ENCODE peak calls at places on chromosomes 5 and 9, in nine cellular contexts. One of them, this sample, is unnamed.

GRCh38 chr5:169107316-169107715 is 193.6 kb downstream of the SLIT3 start:
- DNase-seq in astrocyte of the spinal cord: peak
- DNase-seq in AG04450: no peak
- DNase-seq in PC-9: no peak
- DNase-seq in mucosa of gallbladder: no peak
- DNase-seq in activated naive CD8-positive, alpha-beta T cell treated with anti-CD3 and anti-CD28 coated beads, Interleukin-2, amount 50 U/mL, for 24 hours: no peak
- DNase-seq in astrocyte of the hippocampus: peak
- DNase-seq in stimulated activated CD4-positive, alpha-beta T cell treated with anti-CD3 and anti-CD28 coated beads, Interleukin-2, amount 100 ng/mL, for 24 hours: no peak
- DNase-seq in CD4-positive, alpha-beta memory T cell: no peak
- DNase-seq in this sample: no peak

GRCh38 chr9:93678199-93679019 is 102.0 kb downstream of the PHF2 start:
- DNase-seq in astrocyte of the spinal cord: no peak
- DNase-seq in AG04450: no peak
- DNase-seq in PC-9: no peak
- DNase-seq in mucosa of gallbladder: no peak
- DNase-seq in activated naive CD8-positive, alpha-beta T cell treated with anti-CD3 and anti-CD28 coated beads, Interleukin-2, amount 50 U/mL, for 24 hours: no peak
- DNase-seq in astrocyte of the hippocampus: no peak
- DNase-seq in stimulated activated CD4-positive, alpha-beta T cell treated with anti-CD3 and anti-CD28 coated beads, Interleukin-2, amount 100 ng/mL, for 24 hours: no peak
- DNase-seq in CD4-positive, alpha-beta memory T cell: no peak
- DNase-seq in this sample: peak

GRCh38 chr9:693460-694390 is 147.8 kb upstream of the DMRT1 start:
- DNase-seq in astrocyte of the spinal cord: peak
- DNase-seq in AG04450: peak
- DNase-seq in PC-9: no peak
- DNase-seq in mucosa of gallbladder: peak
- DNase-seq in activated naive CD8-positive, alpha-beta T cell treated with anti-CD3 and anti-CD28 coated beads, Interleukin-2, amount 50 U/mL, for 24 hours: no peak
- DNase-seq in astrocyte of the hippocampus: peak
- DNase-seq in stimulated activated CD4-positive, alpha-beta T cell treated with anti-CD3 and anti-CD28 coated beads, Interleukin-2, amount 100 ng/mL, for 24 hours: no peak
- DNase-seq in CD4-positive, alpha-beta memory T cell: no peak
- DNase-seq in this sample: no peak

GRCh38 chr9:114028646-114029045 is 49.5 kb downstream of the AMBP start:
- DNase-seq in astrocyte of the spinal cord: no peak
- DNase-seq in AG04450: no peak
- DNase-seq in PC-9: no peak
- DNase-seq in mucosa of gallbladder: peak
- DNase-seq in activated naive CD8-positive, alpha-beta T cell treated with anti-CD3 and anti-CD28 coated beads, Interleukin-2, amount 50 U/mL, for 24 hours: no peak
- DNase-seq in astrocyte of the hippocampus: no peak
- DNase-seq in stimulated activated CD4-positive, alpha-beta T cell treated with anti-CD3 and anti-CD28 coated beads, Interleukin-2, amount 100 ng/mL, for 24 hours: no peak
- DNase-seq in CD4-positive, alpha-beta memory T cell: no peak
- DNase-seq in this sample: peak

GRCh38 chr9:31683126-31683525 is 701.3 kb upstream of the ACO1 start:
- DNase-seq in astrocyte of the spinal cord: peak
- DNase-seq in AG04450: no peak
- DNase-seq in PC-9: no peak
- DNase-seq in mucosa of gallbladder: no peak
- DNase-seq in activated naive CD8-positive, alpha-beta T cell treated with anti-CD3 and anti-CD28 coated beads, Interleukin-2, amount 50 U/mL, for 24 hours: no peak
- DNase-seq in astrocyte of the hippocampus: no peak
- DNase-seq in stimulated activated CD4-positive, alpha-beta T cell treated with anti-CD3 and anti-CD28 coated beads, Interleukin-2, amount 100 ng/mL, for 24 hours: no peak
- DNase-seq in CD4-positive, alpha-beta memory T cell: no peak
- DNase-seq in this sample: no peak

GRCh38 chr9:93947409-93948070 is 7.6 kb downstream of the BARX1 start:
- DNase-seq in astrocyte of the spinal cord: no peak
- DNase-seq in AG04450: no peak
- DNase-seq in PC-9: no peak
- DNase-seq in mucosa of gallbladder: no peak
- DNase-seq in activated naive CD8-positive, alpha-beta T cell treated with anti-CD3 and anti-CD28 coated beads, Interleukin-2, amount 50 U/mL, for 24 hours: no peak
- DNase-seq in astrocyte of the hippocampus: no peak
- DNase-seq in stimulated activated CD4-positive, alpha-beta T cell treated with anti-CD3 and anti-CD28 coated beads, Interleukin-2, amount 100 ng/mL, for 24 hours: no peak
- DNase-seq in CD4-positive, alpha-beta memory T cell: no peak
- DNase-seq in this sample: no peak

GRCh38 chr9:34079181-34079580 is 30.5 kb upstream of the UBAP2 start:
- DNase-seq in astrocyte of the spinal cord: peak
- DNase-seq in AG04450: no peak
- DNase-seq in PC-9: peak
- DNase-seq in mucosa of gallbladder: no peak
- DNase-seq in activated naive CD8-positive, alpha-beta T cell treated with anti-CD3 and anti-CD28 coated beads, Interleukin-2, amount 50 U/mL, for 24 hours: no peak
- DNase-seq in astrocyte of the hippocampus: peak
- DNase-seq in stimulated activated CD4-positive, alpha-beta T cell treated with anti-CD3 and anti-CD28 coated beads, Interleukin-2, amount 100 ng/mL, for 24 hours: no peak
- DNase-seq in CD4-positive, alpha-beta memory T cell: no peak
- DNase-seq in this sample: no peak

GRCh38 chr5:176364765-176365662 is at the start of gene ARL10:
- DNase-seq in astrocyte of the spinal cord: peak
- DNase-seq in AG04450: no peak
- DNase-seq in PC-9: no peak
- DNase-seq in mucosa of gallbladder: peak
- DNase-seq in activated naive CD8-positive, alpha-beta T cell treated with anti-CD3 and anti-CD28 coated beads, Interleukin-2, amount 50 U/mL, for 24 hours: peak
- DNase-seq in astrocyte of the hippocampus: peak
- DNase-seq in stimulated activated CD4-positive, alpha-beta T cell treated with anti-CD3 and anti-CD28 coated beads, Interleukin-2, amount 100 ng/mL, for 24 hours: peak
- DNase-seq in CD4-positive, alpha-beta memory T cell: peak
- DNase-seq in this sample: no peak

GRCh38 chr9:68702493-68702892 is 2.5 kb upstream of the PIP5K1B start:
- DNase-seq in astrocyte of the spinal cord: no peak
- DNase-seq in AG04450: no peak
- DNase-seq in PC-9: no peak
- DNase-seq in mucosa of gallbladder: no peak
- DNase-seq in activated naive CD8-positive, alpha-beta T cell treated with anti-CD3 and anti-CD28 coated beads, Interleukin-2, amount 50 U/mL, for 24 hours: no peak
- DNase-seq in astrocyte of the hippocampus: no peak
- DNase-seq in stimulated activated CD4-positive, alpha-beta T cell treated with anti-CD3 and anti-CD28 coated beads, Interleukin-2, amount 100 ng/mL, for 24 hours: no peak
- DNase-seq in CD4-positive, alpha-beta memory T cell: no peak
- DNase-seq in this sample: no peak

GRCh38 chr9:107727113-107727780 is 237.7 kb upstream of the KLF4 start:
- DNase-seq in astrocyte of the spinal cord: peak
- DNase-seq in AG04450: no peak
- DNase-seq in PC-9: no peak
- DNase-seq in mucosa of gallbladder: no peak
- DNase-seq in activated naive CD8-positive, alpha-beta T cell treated with anti-CD3 and anti-CD28 coated beads, Interleukin-2, amount 50 U/mL, for 24 hours: no peak
- DNase-seq in astrocyte of the hippocampus: no peak
- DNase-seq in stimulated activated CD4-positive, alpha-beta T cell treated with anti-CD3 and anti-CD28 coated beads, Interleukin-2, amount 100 ng/mL, for 24 hours: no peak
- DNase-seq in CD4-positive, alpha-beta memory T cell: no peak
- DNase-seq in this sample: no peak

GRCh38 chr9:14462950-14463349 is 149.0 kb upstream of the NFIB start:
- DNase-seq in astrocyte of the spinal cord: no peak
- DNase-seq in AG04450: no peak
- DNase-seq in PC-9: no peak
- DNase-seq in mucosa of gallbladder: no peak
- DNase-seq in activated naive CD8-positive, alpha-beta T cell treated with anti-CD3 and anti-CD28 coated beads, Interleukin-2, amount 50 U/mL, for 24 hours: no peak
- DNase-seq in astrocyte of the hippocampus: no peak
- DNase-seq in stimulated activated CD4-positive, alpha-beta T cell treated with anti-CD3 and anti-CD28 coated beads, Interleukin-2, amount 100 ng/mL, for 24 hours: no peak
- DNase-seq in CD4-positive, alpha-beta memory T cell: no peak
- DNase-seq in this sample: no peak

GRCh38 chr5:14247054-14247386 is 103.9 kb downstream of the TRIO start:
- DNase-seq in astrocyte of the spinal cord: no peak
- DNase-seq in AG04450: no peak
- DNase-seq in PC-9: no peak
- DNase-seq in mucosa of gallbladder: no peak
- DNase-seq in activated naive CD8-positive, alpha-beta T cell treated with anti-CD3 and anti-CD28 coated beads, Interleukin-2, amount 50 U/mL, for 24 hours: no peak
- DNase-seq in astrocyte of the hippocampus: no peak
- DNase-seq in stimulated activated CD4-positive, alpha-beta T cell treated with anti-CD3 and anti-CD28 coated beads, Interleukin-2, amount 100 ng/mL, for 24 hours: no peak
- DNase-seq in CD4-positive, alpha-beta memory T cell: no peak
- DNase-seq in this sample: no peak

GRCh38 chr5:79333852-79334557 is 98.1 kb downstream of the JMY start:
- DNase-seq in astrocyte of the spinal cord: no peak
- DNase-seq in AG04450: no peak
- DNase-seq in PC-9: no peak
- DNase-seq in mucosa of gallbladder: no peak
- DNase-seq in activated naive CD8-positive, alpha-beta T cell treated with anti-CD3 and anti-CD28 coated beads, Interleukin-2, amount 50 U/mL, for 24 hours: no peak
- DNase-seq in astrocyte of the hippocampus: no peak
- DNase-seq in stimulated activated CD4-positive, alpha-beta T cell treated with anti-CD3 and anti-CD28 coated beads, Interleukin-2, amount 100 ng/mL, for 24 hours: no peak
- DNase-seq in CD4-positive, alpha-beta memory T cell: no peak
- DNase-seq in this sample: no peak

GRCh38 chr5:67610191-67610912 is 413.8 kb upstream of the CD180 start:
- DNase-seq in astrocyte of the spinal cord: no peak
- DNase-seq in AG04450: no peak
- DNase-seq in PC-9: no peak
- DNase-seq in mucosa of gallbladder: no peak
- DNase-seq in activated naive CD8-positive, alpha-beta T cell treated with anti-CD3 and anti-CD28 coated beads, Interleukin-2, amount 50 U/mL, for 24 hours: no peak
- DNase-seq in astrocyte of the hippocampus: no peak
- DNase-seq in stimulated activated CD4-positive, alpha-beta T cell treated with anti-CD3 and anti-CD28 coated beads, Interleukin-2, amount 100 ng/mL, for 24 hours: no peak
- DNase-seq in CD4-positive, alpha-beta memory T cell: no peak
- DNase-seq in this sample: no peak

GRCh38 chr9:86816366-86816765 is 130.9 kb downstream of the GAS1 start:
- DNase-seq in astrocyte of the spinal cord: no peak
- DNase-seq in AG04450: no peak
- DNase-seq in PC-9: no peak
- DNase-seq in mucosa of gallbladder: no peak
- DNase-seq in activated naive CD8-positive, alpha-beta T cell treated with anti-CD3 and anti-CD28 coated beads, Interleukin-2, amount 50 U/mL, for 24 hours: no peak
- DNase-seq in astrocyte of the hippocampus: no peak
- DNase-seq in stimulated activated CD4-positive, alpha-beta T cell treated with anti-CD3 and anti-CD28 coated beads, Interleukin-2, amount 100 ng/mL, for 24 hours: no peak
- DNase-seq in CD4-positive, alpha-beta memory T cell: no peak
- DNase-seq in this sample: no peak

GRCh38 chr9:25964239-25964638 is 286.0 kb upstream of the TUSC1 start:
- DNase-seq in astrocyte of the spinal cord: peak
- DNase-seq in AG04450: peak
- DNase-seq in PC-9: peak
- DNase-seq in mucosa of gallbladder: peak
- DNase-seq in activated naive CD8-positive, alpha-beta T cell treated with anti-CD3 and anti-CD28 coated beads, Interleukin-2, amount 50 U/mL, for 24 hours: no peak
- DNase-seq in astrocyte of the hippocampus: peak
- DNase-seq in stimulated activated CD4-positive, alpha-beta T cell treated with anti-CD3 and anti-CD28 coated beads, Interleukin-2, amount 100 ng/mL, for 24 hours: no peak
- DNase-seq in CD4-positive, alpha-beta memory T cell: no peak
- DNase-seq in this sample: no peak

GRCh38 chr9:70222354-70222753 is 36.4 kb upstream of the SMC5 start:
- DNase-seq in astrocyte of the spinal cord: no peak
- DNase-seq in AG04450: no peak
- DNase-seq in PC-9: no peak
- DNase-seq in mucosa of gallbladder: no peak
- DNase-seq in activated naive CD8-positive, alpha-beta T cell treated with anti-CD3 and anti-CD28 coated beads, Interleukin-2, amount 50 U/mL, for 24 hours: no peak
- DNase-seq in astrocyte of the hippocampus: no peak
- DNase-seq in stimulated activated CD4-positive, alpha-beta T cell treated with anti-CD3 and anti-CD28 coated beads, Interleukin-2, amount 100 ng/mL, for 24 hours: no peak
- DNase-seq in CD4-positive, alpha-beta memory T cell: no peak
- DNase-seq in this sample: no peak

GRCh38 chr9:95724253-95724991 is 151.1 kb upstream of the ERCC6L2 start:
- DNase-seq in astrocyte of the spinal cord: no peak
- DNase-seq in AG04450: no peak
- DNase-seq in PC-9: no peak
- DNase-seq in mucosa of gallbladder: no peak
- DNase-seq in activated naive CD8-positive, alpha-beta T cell treated with anti-CD3 and anti-CD28 coated beads, Interleukin-2, amount 50 U/mL, for 24 hours: peak
- DNase-seq in astrocyte of the hippocampus: no peak
- DNase-seq in stimulated activated CD4-positive, alpha-beta T cell treated with anti-CD3 and anti-CD28 coated beads, Interleukin-2, amount 100 ng/mL, for 24 hours: peak
- DNase-seq in CD4-positive, alpha-beta memory T cell: peak
- DNase-seq in this sample: no peak

GRCh38 chr9:115211413-115212204 is 93.7 kb upstream of the TNC start:
- DNase-seq in astrocyte of the spinal cord: peak
- DNase-seq in AG04450: no peak
- DNase-seq in PC-9: no peak
- DNase-seq in mucosa of gallbladder: no peak
- DNase-seq in activated naive CD8-positive, alpha-beta T cell treated with anti-CD3 and anti-CD28 coated beads, Interleukin-2, amount 50 U/mL, for 24 hours: no peak
- DNase-seq in astrocyte of the hippocampus: peak
- DNase-seq in stimulated activated CD4-positive, alpha-beta T cell treated with anti-CD3 and anti-CD28 coated beads, Interleukin-2, amount 100 ng/mL, for 24 hours: no peak
- DNase-seq in CD4-positive, alpha-beta memory T cell: no peak
- DNase-seq in this sample: no peak

GRCh38 chr5:1406681-1407640 is 38.3 kb downstream of the SLC6A3 start:
- DNase-seq in astrocyte of the spinal cord: no peak
- DNase-seq in AG04450: no peak
- DNase-seq in PC-9: no peak
- DNase-seq in mucosa of gallbladder: no peak
- DNase-seq in activated naive CD8-positive, alpha-beta T cell treated with anti-CD3 and anti-CD28 coated beads, Interleukin-2, amount 50 U/mL, for 24 hours: no peak
- DNase-seq in astrocyte of the hippocampus: no peak
- DNase-seq in stimulated activated CD4-positive, alpha-beta T cell treated with anti-CD3 and anti-CD28 coated beads, Interleukin-2, amount 100 ng/mL, for 24 hours: no peak
- DNase-seq in CD4-positive, alpha-beta memory T cell: no peak
- DNase-seq in this sample: no peak

GRCh38 chr9:71941060-71941568 is 29.7 kb downstream of the C9orf85 start:
- DNase-seq in astrocyte of the spinal cord: no peak
- DNase-seq in AG04450: no peak
- DNase-seq in PC-9: no peak
- DNase-seq in mucosa of gallbladder: no peak
- DNase-seq in activated naive CD8-positive, alpha-beta T cell treated with anti-CD3 and anti-CD28 coated beads, Interleukin-2, amount 50 U/mL, for 24 hours: no peak
- DNase-seq in astrocyte of the hippocampus: peak
- DNase-seq in stimulated activated CD4-positive, alpha-beta T cell treated with anti-CD3 and anti-CD28 coated beads, Interleukin-2, amount 100 ng/mL, for 24 hours: no peak
- DNase-seq in CD4-positive, alpha-beta memory T cell: no peak
- DNase-seq in this sample: no peak

This sample was measured in left lobe of liver.